ENCODE peak calls at places on chromosomes 2 and 18, in four cellular contexts. K is SK-N-SH, O is A549, B is GM12878. A is an unnamed sample.

GRCh38 chr2:26178746-26179436 is 6.0 kb downstream of the GAREM2 start:
- DNase-seq in B (no peak), K (peak; percentile 89), O (no peak), A (no peak)

GRCh38 chr2:98242006-98242405 is 104.2 kb upstream of the CNGA3 start:
- DNase-seq in B (no peak), K (no peak), O (no peak), A (no peak)

GRCh38 chr18:31679806-31680793 is 4.3 kb downstream of the B4GALT6 start:
- DNase-seq in B (no peak), K (no peak), O (no peak), A (no peak)

GRCh38 chr2:242034996-242035814 is 165.7 kb downstream of the RTP5 start:
- DNase-seq in K (no peak), O (no peak), B (no peak), A (no peak)

GRCh38 chr2:20381457-20381856 is 30.8 kb upstream of the PUM2 start:
- DNase-seq in K (peak; percentile 64), O (no peak), B (no peak), A (peak; percentile 59)

GRCh38 chr2:165825041-165825440 is 31.0 kb upstream of the GALNT3 start:
- DNase-seq in O (no peak), K (no peak), B (no peak), A (no peak)

GRCh38 chr18:63237911-63238710 is 81.5 kb downstream of the BCL2 start:
- DNase-seq in K (no peak), B (no peak), O (peak; percentile 56), A (peak; percentile 67)

GRCh38 chr2:173959358-173959884 is 5.8 kb downstream of the SP3 start:
- DNase-seq in B (no peak), O (no peak), K (no peak), A (no peak)

GRCh38 chr2:186068154-186068826 is 329.7 kb downstream of the FSIP2 start:
- DNase-seq in O (no peak), K (peak; percentile 64), B (no peak), A (peak; percentile 39)

GRCh38 chr18:45954070-45954712 is 12.9 kb downstream of the EPG5 start:
- DNase-seq in B (no peak), K (no peak), O (peak; percentile 1), A (no peak)

GRCh38 chr2:203688798-203689197 is 17.6 kb upstream of the CD28 start:
- DNase-seq in O (no peak), B (peak; percentile 68), K (no peak), A (no peak)

GRCh38 chr2:239739206-239739605 is 285.9 kb downstream of the NDUFA10 start:
- DNase-seq in K (no peak), O (no peak), B (no peak), A (no peak)

GRCh38 chr2:104733544-104733943 is 120.4 kb upstream of the POU3F3 start:
- DNase-seq in O (peak; percentile 47), B (no peak), K (peak; percentile 46), A (peak; percentile 41)

GRCh38 chr2:221896505-221897151 is 324.5 kb upstream of the EPHA4 start:
- DNase-seq in O (no peak), B (no peak), K (no peak), A (no peak)

GRCh38 chr2:233444501-233444900 is 90.2 kb downstream of the DGKD start:
- DNase-seq in K (no peak), O (no peak), B (no peak), A (no peak)

GRCh38 chr2:236120829-236121228 is 47.4 kb downstream of the GBX2 start:
- DNase-seq in K (no peak), B (no peak), O (no peak), A (no peak)

GRCh38 chr18:40868110-40868858 is 1086.8 kb upstream of the PIK3C3 start:
- DNase-seq in K (no peak), B (no peak), O (peak; percentile 77), A (peak; percentile 3)

GRCh38 chr2:147182260-147182659 is 662.6 kb upstream of the ACVR2A start:
- DNase-seq in B (peak; percentile 84), K (no peak), O (no peak), A (no peak)

GRCh38 chr18:74360852-74361640 is 45.4 kb downstream of the C18orf63 start:
- DNase-seq in B (no peak), O (no peak), K (no peak), A (no peak)

GRCh38 chr2:23385748-23386421 is 906 bp downstream of the KLHL29 start:
- DNase-seq in O (peak; percentile 25), K (peak; percentile 84), B (no peak), A (no peak)

GRCh38 chr2:215848679-215849078 is 164.7 kb downstream of the MREG start:
- DNase-seq in B (no peak), K (no peak), O (no peak), A (no peak)

DNA sequence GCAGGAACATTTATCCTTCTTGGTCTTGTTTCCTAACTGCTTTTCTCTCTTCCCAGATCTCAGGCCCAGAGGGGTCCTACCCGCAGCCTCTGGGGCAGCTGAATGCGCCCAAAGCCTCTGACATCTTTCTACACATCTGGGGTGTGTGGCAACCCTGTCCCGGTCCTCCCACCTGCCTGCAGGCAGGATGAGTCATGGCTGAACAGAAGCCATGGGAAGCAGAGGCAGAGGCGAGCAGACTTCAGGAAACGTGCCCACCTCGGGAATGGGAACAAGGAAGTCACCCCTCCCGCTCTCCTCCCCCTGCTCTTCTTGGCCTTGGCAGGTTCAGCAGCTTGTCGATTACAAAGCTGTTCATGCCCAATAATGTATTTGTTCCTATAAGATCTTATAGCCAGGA is 10.6 kb upstream of the KCNF1 start:
- DNase-seq in K (no peak), O (peak; percentile 73), B (no peak), A (no peak)
- TF ChIP-seq PBX3 in K (no peak), O (no peak), B (no peak), A (no peak)

DNA sequence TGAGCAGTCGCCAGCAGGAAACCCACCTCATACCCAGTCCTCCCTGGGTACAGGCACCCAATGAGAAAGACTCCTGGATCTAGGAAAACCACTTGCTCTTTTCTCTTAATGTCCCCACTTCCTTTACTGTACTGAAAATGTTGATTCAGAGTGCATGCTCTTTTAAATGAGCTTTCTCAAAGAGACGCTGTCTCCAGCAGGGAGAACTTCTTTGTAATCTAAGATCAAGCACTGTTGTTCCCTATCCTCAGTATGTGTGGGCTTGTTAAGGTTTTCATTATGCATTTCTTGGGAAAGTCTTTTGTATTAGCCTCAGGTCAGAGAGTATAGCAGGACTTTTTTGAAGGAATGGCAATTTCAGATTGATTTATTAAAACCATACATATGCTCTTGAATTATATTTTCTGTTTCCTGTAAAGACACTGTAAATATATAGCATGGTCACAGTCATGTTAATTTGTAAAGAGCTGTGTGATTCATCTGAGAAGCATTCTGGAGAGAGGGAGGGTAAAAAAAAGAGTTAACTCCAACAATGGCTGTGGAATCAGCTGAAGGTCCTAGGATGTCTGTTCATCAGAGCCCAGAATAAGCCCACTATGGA is 178.1 kb downstream of the MGAT5 start:
- DNase-seq in K (no peak), O (peak; percentile 51), B (no peak), A (no peak)
- TF ChIP-seq PBX3 in K (peak; percentile 44), O (no peak), B (no peak), A (no peak)

GRCh38 chr2:63539416-63540162 is 48.7 kb downstream of the WDPCP start:
- DNase-seq in B (no peak), O (no peak), K (no peak), A (no peak)

GRCh38 chr2:63538409-63538808 is 49.9 kb downstream of the WDPCP start:
- DNase-seq in O (no peak), B (no peak), K (no peak), A (no peak)

GRCh38 chr2:63537306-63537705 is 51.0 kb downstream of the WDPCP start:
- DNase-seq in B (no peak), K (no peak), O (no peak), A (no peak)
- TF ChIP-seq PBX3 in B (no peak), K (no peak), O (no peak), A (no peak)

GRCh38 chr2:158194229-158194628 is 92.6 kb downstream of the UPP2 start:
- DNase-seq in B (no peak), K (no peak), O (no peak), A (no peak)

GRCh38 chr2:158189526-158189925 is 87.8 kb downstream of the UPP2 start:
- DNase-seq in O (no peak), K (no peak), B (no peak), A (peak; percentile 95)

GRCh38 chr2:158191076-158191566 is 89.4 kb downstream of the UPP2 start:
- DNase-seq in O (no peak), B (peak; percentile 48), K (no peak), A (peak; percentile 95)

GRCh38 chr2:158191569-158191968 is 89.9 kb downstream of the UPP2 start:
- DNase-seq in B (no peak), K (no peak), O (no peak), A (peak; percentile 33)

DNA sequence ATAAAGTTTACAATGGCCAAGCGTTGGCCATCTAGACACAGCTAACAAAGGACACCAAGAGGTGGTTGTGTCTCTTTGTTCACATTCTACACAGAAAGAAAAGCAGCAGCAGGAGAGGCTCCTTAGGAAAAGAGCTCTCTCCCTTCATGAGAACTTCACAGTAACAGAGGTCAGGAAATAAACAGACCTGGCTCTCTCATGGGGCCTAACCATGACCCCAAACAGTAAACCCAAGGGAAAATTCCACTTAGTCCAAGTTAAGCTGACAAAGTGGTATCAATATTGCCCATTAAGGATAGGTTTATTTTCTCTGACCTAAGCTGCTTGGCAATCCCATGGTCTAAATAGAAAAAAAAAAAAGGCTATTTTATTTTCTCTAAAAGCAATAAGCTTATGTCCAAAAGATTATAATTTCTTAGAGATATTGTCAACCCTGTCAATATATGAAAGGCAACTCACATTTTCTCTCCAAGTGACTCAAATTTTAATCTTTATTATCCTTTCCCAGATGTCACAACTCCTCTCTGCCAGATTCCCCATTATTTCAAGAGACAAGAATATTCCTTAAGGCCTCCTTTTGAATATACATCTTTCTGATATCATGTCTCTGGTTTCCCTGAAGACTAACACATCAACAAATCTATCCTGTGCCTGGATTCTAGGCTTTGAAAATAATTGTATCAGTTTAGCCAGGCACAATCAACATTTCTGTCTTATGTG is 91.0 kb downstream of the UPP2 start:
- DNase-seq in B (no peak), O (no peak), K (no peak), A (no peak)
- TF ChIP-seq PBX3 in B (no peak), O (no peak), K (no peak), A (no peak)

GRCh38 chr2:30862054-30862651 is 54.9 kb upstream of the CAPN13 start:
- DNase-seq in B (no peak), K (peak; percentile 83), O (peak; percentile 87), A (peak; percentile 79)
- TF ChIP-seq PBX3 in B (no peak), K (no peak), O (no peak), A (no peak)

DNA sequence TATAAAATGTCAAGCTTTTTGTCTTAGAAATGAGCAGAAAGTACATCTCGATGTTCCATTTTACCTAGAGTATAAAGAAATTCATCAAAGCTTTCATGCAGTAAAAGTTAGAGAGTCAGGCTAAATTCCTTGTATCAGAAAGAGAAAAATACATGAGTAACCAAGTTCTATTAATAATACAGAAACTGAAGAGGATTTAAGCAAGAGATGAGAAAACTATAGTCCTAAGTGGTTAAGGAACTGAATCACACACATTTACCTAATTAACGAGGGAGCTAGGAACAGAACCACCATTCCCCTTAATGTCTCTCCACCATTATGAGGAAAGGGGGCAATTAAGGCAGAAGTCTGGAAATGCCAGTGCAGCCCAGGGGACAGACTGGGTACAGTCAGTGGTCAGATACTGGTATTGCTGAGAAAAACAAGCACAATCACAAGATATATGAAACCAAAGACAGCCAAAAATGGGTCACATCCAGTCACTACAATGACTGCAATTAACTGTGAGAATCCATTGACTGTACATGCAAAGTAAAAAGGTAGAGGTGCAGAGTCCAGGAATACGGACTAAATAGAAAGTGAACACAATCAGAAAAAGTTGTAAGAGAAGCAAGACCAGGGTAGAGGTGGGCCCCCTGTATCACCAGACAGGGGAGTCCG is 23.9 kb downstream of the MAP4K3 start:
- DNase-seq in K (no peak), B (no peak), O (no peak), A (peak; percentile 42)
- TF ChIP-seq PBX3 in K (no peak), B (no peak), O (no peak), A (no peak)